ENCODE peak calls at places on chromosomes 1 and 21, in ten cellular contexts. T is OCI-LY7, C is transverse colon, B is HFF-Myc, D is astrocyte of the cerebellum, Q is heart left ventricle, O is cardiac muscle cell, W is dorsolateral prefrontal cortex, M is mammary epithelial cell, E is upper lobe of right lung. K is an unnamed sample.

GRCh38 chr1:153752561-153753195 is 22.5 kb upstream of the SLC27A3 start:
- DNase-seq in T (no peak), C (no peak), B (no peak), D (no peak), Q (no peak), O (no peak), W (no peak), M (no peak), E (no peak), K (no peak)

GRCh38 chr1:7482772-7483495 is 288.2 kb upstream of the VAMP3 start:
- DNase-seq in T (no peak), C (no peak), B (no peak), D (no peak), Q (no peak), O (peak; percentile 26), W (no peak), M (no peak), E (no peak), K (no peak)

GRCh38 chr1:47280142-47280541 is 33.8 kb downstream of the STIL start:
- DNase-seq in T (no peak), C (no peak), B (no peak), D (no peak), Q (no peak), O (no peak), W (no peak), M (peak; percentile 35), E (no peak), K (no peak)

GRCh38 chr1:8687053-8687452 is 130.4 kb downstream of the RERE start:
- DNase-seq in T (no peak), C (peak; percentile 40), B (no peak), D (no peak), Q (no peak), O (no peak), W (peak; percentile 31), M (no peak), E (no peak), K (no peak)

GRCh38 chr1:155080250-155081228 is 1.9 kb downstream of the EFNA3 start:
- DNase-seq in T (peak; percentile 53), C (peak; percentile 54), B (no peak), D (no peak), Q (no peak), O (peak; percentile 97), W (no peak), M (no peak), E (no peak), K (no peak)

GRCh38 chr1:85573348-85573747 is 7.2 kb upstream of the CCN1 start:
- DNase-seq in T (no peak), C (no peak), B (no peak), D (no peak), Q (no peak), O (no peak), W (no peak), M (no peak), E (no peak), K (no peak)

GRCh38 chr1:210089848-210090247 is 142.7 kb upstream of the SERTAD4 start:
- DNase-seq in T (no peak), C (no peak), B (no peak), D (no peak), Q (no peak), O (no peak), W (no peak), M (no peak), E (no peak), K (no peak)

GRCh38 chr1:150281758-150282557 is at the start of gene CIART:
- DNase-seq in T (no peak), C (peak; percentile 82), B (peak; percentile 93), D (peak; percentile 97), Q (peak; percentile 93), O (peak; percentile 98), W (peak; percentile 93), M (peak; percentile 98), E (peak; percentile 93), K (peak; percentile 96)

GRCh38 chr1:176469450-176469985 is 6.5 kb downstream of the PAPPA2 start:
- DNase-seq in T (no peak), C (no peak), B (no peak), D (peak; percentile 22), Q (no peak), O (peak; percentile 38), W (no peak), M (no peak), E (no peak), K (no peak)

GRCh38 chr1:176462671-176463225 is at the start of gene PAPPA2:
- DNase-seq in T (no peak), C (no peak), B (no peak), D (no peak), Q (no peak), O (no peak), W (no peak), M (no peak), E (no peak), K (no peak)

GRCh38 chr1:176471338-176472121 is 8.6 kb downstream of the PAPPA2 start:
- DNase-seq in T (no peak), C (no peak), B (no peak), D (no peak), Q (no peak), O (no peak), W (no peak), M (no peak), E (no peak), K (no peak)

GRCh38 chr1:176461576-176461975 is 1.4 kb upstream of the PAPPA2 start:
- DNase-seq in T (no peak), C (no peak), B (no peak), D (no peak), Q (no peak), O (no peak), W (no peak), M (no peak), E (no peak), K (no peak)

GRCh38 chr1:176466514-176466913 is 3.5 kb downstream of the PAPPA2 start:
- DNase-seq in T (peak; percentile 8), C (no peak), B (no peak), D (no peak), Q (no peak), O (peak; percentile 43), W (no peak), M (peak; percentile 30), E (no peak), K (no peak)
- TF ChIP-seq CTCF in T (peak; percentile 68), C (no peak), B (peak; percentile 44), D (peak; percentile 20), Q (no peak), O (no peak), W (no peak), M (peak; percentile 39), E (no peak), K (no peak)

GRCh38 chr1:237556911-237557310 is 333.8 kb downstream of the ZP4 start:
- DNase-seq in T (no peak), C (no peak), B (no peak), D (no peak), Q (no peak), O (no peak), W (peak; percentile 14), M (no peak), E (no peak), K (no peak)

GRCh38 chr1:237565236-237565635 is 325.5 kb downstream of the ZP4 start:
- DNase-seq in T (no peak), C (no peak), B (no peak), D (no peak), Q (no peak), O (no peak), W (no peak), M (no peak), E (no peak), K (no peak)

GRCh38 chr1:237566581-237566980 is 324.1 kb downstream of the ZP4 start:
- DNase-seq in T (no peak), C (no peak), B (no peak), D (no peak), Q (no peak), O (no peak), W (no peak), M (no peak), E (no peak), K (no peak)

GRCh38 chr1:237562247-237562823 is 328.4 kb downstream of the ZP4 start:
- DNase-seq in T (peak; percentile 75), C (no peak), B (peak; percentile 22), D (peak; percentile 59), Q (no peak), O (peak; percentile 85), W (no peak), M (peak; percentile 66), E (no peak), K (peak; percentile 19)
- H3K4me3 ChIP-seq in T (no peak overlapping the region), C (no peak overlapping the region), B (no peak overlapping the region), D (no peak overlapping the region), Q (no peak overlapping the region), O (no peak overlapping the region), W (no peak overlapping the region), M (no peak overlapping the region), E (no peak overlapping the region), K (no peak overlapping the region)

DNA sequence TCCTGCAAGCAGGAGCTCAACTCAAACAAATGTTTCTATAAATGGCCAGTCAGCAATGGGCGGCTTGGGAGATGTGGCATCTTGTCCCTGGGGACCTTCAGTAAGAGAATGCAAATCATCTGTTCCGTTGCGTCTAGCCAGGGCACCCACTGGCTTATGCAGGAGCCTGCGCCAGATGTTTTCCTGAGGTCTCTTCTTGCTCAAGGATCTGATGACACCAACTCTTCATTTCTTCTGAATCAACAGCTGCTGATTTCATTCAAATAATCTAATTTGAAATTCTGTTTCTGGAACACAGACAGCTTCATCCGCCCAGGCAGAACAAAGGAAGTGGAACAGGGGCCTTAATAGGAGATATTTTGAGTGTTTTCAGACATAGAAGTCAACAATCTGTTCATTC is 69.9 kb upstream of the AJAP1 start:
- DNase-seq in T (peak; percentile 8), C (no peak), B (no peak), D (no peak), Q (no peak), O (no peak), W (no peak), M (no peak), E (no peak), K (no peak)
- TF ChIP-seq CTCF in T (no peak), C (no peak), B (no peak), D (no peak), Q (no peak), O (no peak), W (no peak), M (no peak), E (no peak), K (no peak)

GRCh38 chr21:42971897-42972275 is 2.5 kb upstream of the PKNOX1 start:
- DNase-seq in T (no peak), C (no peak), B (no peak), D (no peak), Q (no peak), O (no peak), W (no peak), M (no peak), E (peak; percentile 61), K (no peak)

GRCh38 chr21:42974832-42975820 is 764 bp downstream of the PKNOX1 start:
- DNase-seq in T (peak; percentile 68), C (peak; percentile 66), B (no peak), D (peak; percentile 33), Q (peak; percentile 77), O (peak; percentile 88), W (peak; percentile 64), M (peak; percentile 46), E (peak; percentile 80), K (no peak)

GRCh38 chr21:42973991-42974831 is at the start of gene PKNOX1:
- DNase-seq in T (peak; percentile 100), C (peak; percentile 99), B (peak; percentile 94), D (peak; percentile 95), Q (peak; percentile 99), O (peak; percentile 100), W (peak; percentile 99), M (peak; percentile 98), E (peak; percentile 100), K (peak; percentile 85)

GRCh38 chr21:42970946-42971653 is 3.3 kb upstream of the PKNOX1 start:
- DNase-seq in T (no peak), C (no peak), B (no peak), D (no peak), Q (no peak), O (no peak), W (no peak), M (no peak), E (peak; percentile 18), K (no peak)

GRCh38 chr21:42973309-42973990 is 912 bp upstream of the PKNOX1 start:
- DNase-seq in T (no peak), C (no peak), B (no peak), D (no peak), Q (no peak), O (no peak), W (no peak), M (no peak), E (peak; percentile 67), K (no peak)
- H3K4me3 ChIP-seq in T (peak overlapping the region; percentile 60), C (peak overlapping the region; percentile 30), B (peak overlapping the region; percentile 55), D (peak overlapping the region; percentile 57), Q (peak overlapping the region; percentile 90), O (peak overlapping the region; percentile 39), W (peak overlapping the region; percentile 90), M (peak overlapping the region; percentile 64), E (peak overlapping the region; percentile 65), K (peak overlapping the region; percentile 70)

K was measured in AG04449.